ENCODE peak calls at places on chromosomes 1 and 21, in five cellular contexts. V is SK-N-SH; S is RWPE1; W is activated T-cell treated with anti-CD3 and anti-CD28 coated beads, Interleukin-2, amount 50 U/mL, for 48 hours; L is kidney tubule cell. J is an unnamed sample.

GRCh38 chr1:13513885-13514546 is at the start of gene LRRC38:
- DNase-seq in S (no peak), L (no peak), V (no peak), W (peak), J (no peak)

GRCh38 chr1:158952416-158952815 is 21.1 kb downstream of the PYHIN1 start:
- DNase-seq in L (no peak), W (no peak), S (no peak), V (no peak), J (no peak)

GRCh38 chr1:212482006-212482351 is 49.3 kb downstream of the NENF start:
- DNase-seq in L (no peak), S (no peak), V (no peak), W (no peak), J (no peak)

GRCh38 chr1:2046225-2046917 is 3.8 kb upstream of the PRKCZ start:
- DNase-seq in V (peak), L (peak), S (peak), W (peak), J (peak)

GRCh38 chr1:234743866-234744581 is 134.0 kb upstream of the IRF2BP2 start:
- DNase-seq in V (no peak), S (no peak), L (peak), W (no peak), J (peak)

GRCh38 chr21:34639882-34640788 is 25.2 kb upstream of the RCAN1 start:
- DNase-seq in L (no peak), W (peak), V (no peak), S (no peak), J (peak)

GRCh38 chr1:153775432-153776311 is 465 bp downstream of the SLC27A3 start:
- DNase-seq in V (peak), L (peak), S (peak), W (peak), J (no peak)

GRCh38 chr1:159881930-159882839 is 17.8 kb downstream of the CFAP45 start:
- DNase-seq in V (peak), W (peak), L (peak), S (peak), J (peak)

GRCh38 chr1:44636067-44636466 is 38.2 kb downstream of the TMEM53 start:
- DNase-seq in L (no peak), W (no peak), V (no peak), S (no peak), J (no peak)

GRCh38 chr1:204979891-204980649 is 62.9 kb upstream of the CNTN2 start:
- DNase-seq in W (no peak), S (no peak), V (no peak), L (no peak), J (no peak)

GRCh38 chr1:17282836-17283235 is 25.2 kb upstream of the PADI4 start:
- DNase-seq in S (no peak), V (no peak), L (no peak), W (no peak), J (no peak)

GRCh38 chr1:219527994-219528393 is 84.9 kb downstream of the ZC3H11B start:
- DNase-seq in S (no peak), L (no peak), V (no peak), W (no peak), J (no peak)

GRCh38 chr21:31137951-31138350 is 99.7 kb upstream of the KRTAP19-8 start:
- DNase-seq in W (no peak), L (no peak), S (no peak), V (no peak), J (no peak)

GRCh38 chr1:233721003-233721595 is 107.2 kb downstream of the KCNK1 start:
- DNase-seq in V (no peak), L (no peak), W (no peak), S (no peak), J (no peak)

GRCh38 chr1:29521846-29522580 is 285.7 kb downstream of the PTPRU start:
- DNase-seq in W (no peak), V (no peak), S (no peak), L (no peak), J (no peak)

GRCh38 chr1:41682845-41683630 is 198.6 kb upstream of the EDN2 start:
- DNase-seq in L (peak), W (no peak), V (no peak), S (no peak), J (peak)

GRCh38 chr1:207076181-207076949 is 12.3 kb upstream of the C4BPB start:
- DNase-seq in L (no peak), S (no peak), V (no peak), W (no peak), J (no peak)

GRCh38 chr1:98028800-98029199 is 108.0 kb upstream of the DPYD start:
- DNase-seq in S (no peak), W (no peak), V (no peak), L (no peak), J (no peak)

GRCh38 chr1:18079941-18080340 is 27.7 kb upstream of the IGSF21 start:
- DNase-seq in V (no peak), S (no peak), L (no peak), W (no peak), J (no peak)

GRCh38 chr1:240936911-240937668 is 325.1 kb upstream of the GREM2 start:
- DNase-seq in L (no peak), V (no peak), W (no peak), S (no peak), J (peak)

GRCh38 chr1:40450491-40451237 is 388 bp downstream of the ZFP69B start:
- DNase-seq in S (peak), V (peak), L (peak), W (peak), J (peak)

GRCh38 chr1:152479792-152480595 is 30.6 kb upstream of the LCE5A start:
- DNase-seq in V (peak), S (no peak), W (peak), L (peak), J (peak)

GRCh38 chr1:109794319-109795132 is 30.8 kb upstream of the EPS8L3 start:
- DNase-seq in S (no peak), V (no peak), L (peak), W (peak), J (no peak)

GRCh38 chr1:21325731-21326387 is 35.6 kb upstream of the ECE1 start:
- DNase-seq in L (no peak), V (no peak), W (no peak), S (no peak), J (no peak)

GRCh38 chr1:71093938-71094337 is 13.1 kb upstream of the ZRANB2 start:
- DNase-seq in L (peak), S (peak), W (no peak), V (peak), J (no peak)

J was measured in HT1080.